ENCODE peak calls at places on chromosomes 6 and 20, in seven cellular contexts. B is DND-41, J is RWPE2, C is GM23248, D is left lung, H is Peyer's patch, P is H7. W is an unnamed sample.

GRCh38 chr6:63394656-63395308 is 75.0 kb upstream of the LGSN start:
- DNase-seq in B (no peak), J (no peak), C (no peak), D (no peak), H (no peak), P (no peak), W (no peak)

GRCh38 chr6:13446371-13446770 is 41.0 kb downstream of the GFOD1 start:
- DNase-seq in B (no peak), J (no peak), C (no peak), D (no peak), H (no peak), P (no peak), W (no peak)

GRCh38 chr6:71383891-71384489 is 95.4 kb downstream of the OGFRL1 start:
- DNase-seq in B (no peak), J (no peak), C (peak; percentile 67), D (no peak), H (no peak), P (peak; percentile 1), W (no peak)

GRCh38 chr6:22401206-22401605 is 104.4 kb upstream of the PRL start:
- DNase-seq in B (no peak), J (no peak), C (no peak), D (no peak), H (no peak), P (no peak), W (no peak)

GRCh38 chr20:62365814-62366369 is 1.2 kb downstream of the LAMA5 start:
- DNase-seq in B (no peak), J (peak; percentile 100), C (no peak), D (peak; percentile 86), H (no peak), P (peak; percentile 92), W (no peak)

GRCh38 chr6:34305982-34306702 is 57.3 kb upstream of the SMIM29 start:
- DNase-seq in B (no peak), J (no peak), C (no peak), D (no peak), H (no peak), P (no peak), W (no peak)

GRCh38 chr20:3797592-3798404 is 1.7 kb downstream of the CDC25B start:
- DNase-seq in B (peak; percentile 44), J (no peak), C (no peak), D (no peak), H (no peak), P (peak; percentile 48), W (peak; percentile 70)

GRCh38 chr20:35264755-35265154 is 13.2 kb downstream of the MMP24OS start:
- DNase-seq in B (no peak), J (peak; percentile 85), C (peak; percentile 20), D (no peak), H (no peak), P (peak; percentile 70), W (no peak)

GRCh38 chr6:12324096-12324495 is 33.9 kb downstream of the EDN1 start:
- DNase-seq in B (no peak), J (peak; percentile 78), C (peak; percentile 48), D (no peak), H (peak; percentile 77), P (no peak), W (peak; percentile 96)

GRCh38 chr6:36027501-36028087 is at the start of gene MAPK14:
- DNase-seq in B (peak; percentile 99), J (peak; percentile 99), C (peak; percentile 100), D (peak; percentile 98), H (peak; percentile 100), P (peak; percentile 95), W (peak; percentile 100)

GRCh38 chr6:36024154-36024760 is at the start of gene SLC26A8:
- DNase-seq in B (no peak), J (no peak), C (no peak), D (peak; percentile 87), H (no peak), P (peak; percentile 76), W (no peak)

GRCh38 chr6:36028088-36028886 is 679 bp downstream of the MAPK14 start:
- DNase-seq in B (peak; percentile 52), J (no peak), C (peak; percentile 60), D (peak; percentile 81), H (peak; percentile 65), P (peak; percentile 52), W (peak; percentile 45)

GRCh38 chr6:36025260-36025931 is 955 bp upstream of the SLC26A8 start:
- DNase-seq in B (no peak), J (no peak), C (peak; percentile 66), D (no peak), H (no peak), P (no peak), W (no peak)

GRCh38 chr6:36025932-36026327 is 1.5 kb upstream of the SLC26A8 start:
- DNase-seq in B (no peak), J (no peak), C (peak; percentile 51), D (no peak), H (no peak), P (peak; percentile 15), W (no peak)
- H3K4me3 ChIP-seq in B (no peak overlapping the region), J (no peak overlapping the region), C (no peak overlapping the region), D (no peak overlapping the region), H (no peak overlapping the region), P (no peak overlapping the region), W (no peak overlapping the region)

GRCh38 chr20:5918856-5919633 is 31.3 kb downstream of the TRMT6 start:
- DNase-seq in B (peak; percentile 12), J (no peak), C (peak; percentile 63), D (no peak), H (no peak), P (no peak), W (no peak)
- H3K4me3 ChIP-seq in B (no peak overlapping the region), J (no peak overlapping the region), C (peak overlapping the region; percentile 11), D (no peak overlapping the region), H (no peak overlapping the region), P (no peak overlapping the region), W (no peak overlapping the region)

GRCh38 chr6:6700871-6701270 is 112.4 kb downstream of the LY86 start:
- DNase-seq in B (peak; percentile 59), J (no peak), C (no peak), D (no peak), H (no peak), P (no peak), W (no peak)
- H3K4me3 ChIP-seq in B (peak overlapping the region; percentile 52), J (no peak overlapping the region), C (no peak overlapping the region), D (no peak overlapping the region), H (no peak overlapping the region), P (no peak overlapping the region), W (no peak overlapping the region)

DNA sequence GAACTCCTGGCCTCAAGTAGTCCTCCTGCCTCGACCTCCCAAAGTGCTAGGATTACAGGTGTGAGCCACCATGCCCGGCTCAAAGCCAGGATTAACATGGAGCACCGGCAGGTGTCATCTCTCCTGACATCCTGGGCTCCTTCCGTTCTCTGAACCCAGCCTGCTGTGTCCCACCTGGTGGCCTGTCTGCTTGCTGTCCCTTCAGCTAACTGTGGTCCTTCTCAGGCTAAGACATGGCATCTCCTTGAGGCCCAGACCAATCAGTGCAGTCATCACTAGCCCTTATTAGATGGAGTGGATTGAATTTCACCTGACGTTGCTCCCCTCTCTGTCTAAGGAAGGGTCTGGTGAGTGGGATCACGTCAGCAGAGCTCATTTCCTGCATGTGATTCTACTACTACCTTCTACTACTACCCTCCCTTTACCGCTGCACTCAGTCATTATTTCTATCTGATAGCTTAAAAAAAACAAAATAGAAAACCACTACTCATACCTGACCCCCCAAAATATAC is 28.0 kb upstream of the SYNJ2 start:
- DNase-seq in B (no peak), J (no peak), C (peak; percentile 17), D (no peak), H (no peak), P (no peak), W (no peak)
- H3K4me3 ChIP-seq in B (no peak overlapping the region), J (no peak overlapping the region), C (peak overlapping the region; percentile 38), D (no peak overlapping the region), H (no peak overlapping the region), P (no peak overlapping the region), W (no peak overlapping the region)

DNA sequence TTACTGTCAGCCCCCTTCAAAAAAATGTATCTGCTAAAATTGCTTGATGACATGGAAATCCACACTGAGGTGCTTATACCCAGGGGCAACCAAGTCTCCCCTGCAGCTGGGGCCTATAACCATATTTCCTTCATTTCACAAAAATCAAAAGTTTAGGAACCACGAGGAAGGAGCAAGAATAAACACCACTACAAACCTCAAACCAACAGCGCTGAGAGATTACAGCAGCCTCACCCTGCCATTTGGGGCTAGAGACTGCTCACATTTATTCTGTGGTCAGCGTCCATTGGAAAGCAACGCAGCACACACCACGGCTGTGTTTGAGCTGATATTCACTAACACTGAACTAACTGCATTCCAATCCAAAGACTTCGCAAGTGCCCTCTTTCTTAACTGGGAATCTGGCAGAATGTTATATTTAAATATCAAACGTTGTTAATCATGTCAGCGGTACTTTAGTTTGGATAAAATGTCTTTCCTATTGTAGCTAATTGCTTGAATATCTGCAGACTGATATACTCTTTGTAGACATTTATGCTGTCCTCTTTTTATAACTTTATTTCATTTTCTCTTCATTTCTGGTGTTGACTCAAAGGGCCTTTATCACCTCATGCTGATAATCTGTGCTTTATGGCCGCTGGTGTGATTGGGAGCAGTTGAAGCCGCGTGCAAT is 94.6 kb downstream of the FOXA2 start:
- DNase-seq in B (no peak), J (no peak), C (no peak), D (no peak), H (peak; percentile 59), P (no peak), W (peak; percentile 21)
- H3K4me3 ChIP-seq in B (no peak overlapping the region), J (no peak overlapping the region), C (no peak overlapping the region), D (no peak overlapping the region), H (no peak overlapping the region), P (no peak overlapping the region), W (no peak overlapping the region)

GRCh38 chr20:44183282-44183681 is 3.7 kb downstream of the JPH2 start:
- DNase-seq in B (no peak), J (no peak), C (no peak), D (no peak), H (no peak), P (no peak), W (no peak)

GRCh38 chr20:44181611-44182010 is 5.4 kb downstream of the JPH2 start:
- DNase-seq in B (no peak), J (no peak), C (no peak), D (no peak), H (no peak), P (no peak), W (no peak)

GRCh38 chr20:44180814-44181213 is 6.2 kb downstream of the JPH2 start:
- DNase-seq in B (no peak), J (no peak), C (peak; percentile 46), D (no peak), H (no peak), P (peak; percentile 59), W (no peak)

GRCh38 chr20:44182863-44183262 is 4.1 kb downstream of the JPH2 start:
- DNase-seq in B (no peak), J (no peak), C (no peak), D (no peak), H (no peak), P (no peak), W (no peak)

DNA sequence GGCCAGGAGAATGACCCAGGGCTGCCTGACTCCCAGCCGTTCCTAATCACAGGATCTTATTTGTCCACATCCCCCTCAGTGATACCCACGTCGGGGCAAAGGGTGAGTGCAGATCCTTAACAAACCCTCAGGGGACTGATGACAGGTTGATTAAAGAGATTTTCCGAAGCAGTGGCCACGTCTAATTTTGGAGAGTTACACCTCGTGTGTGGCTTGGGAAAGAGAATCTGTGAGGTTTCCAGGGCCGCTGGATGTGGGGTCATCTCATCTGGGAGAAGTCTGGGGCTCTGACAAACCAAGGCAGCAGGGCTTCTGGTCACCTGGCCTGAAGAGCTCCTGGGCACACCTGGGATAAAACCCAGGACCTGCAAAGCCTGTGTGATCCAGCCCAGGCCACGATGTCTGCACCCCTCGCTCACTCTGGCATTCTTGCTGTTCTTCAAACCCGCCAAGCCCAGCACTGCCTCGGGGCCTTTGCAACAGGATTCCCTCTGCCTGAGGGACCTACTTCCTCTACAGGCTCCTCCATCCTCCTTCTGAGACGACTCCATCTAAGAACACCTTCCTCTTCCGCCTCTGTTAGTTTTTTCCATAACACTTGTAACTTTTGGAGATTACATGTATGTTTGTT is 4.7 kb downstream of the JPH2 start:
- DNase-seq in B (no peak), J (no peak), C (no peak), D (no peak), H (no peak), P (no peak), W (no peak)
- H3K4me3 ChIP-seq in B (no peak overlapping the region), J (no peak overlapping the region), C (no peak overlapping the region), D (no peak overlapping the region), H (no peak overlapping the region), P (no peak overlapping the region), W (no peak overlapping the region)

W was measured in small intestine.